ENCODE peak calls at places on chromosomes 11 and 22, in five cellular contexts. G is kidney epithelial cell, Q is fibroblast of lung, J is brain microvascular endothelial cell, T is BJ. M is an unnamed sample.
A peak's percentile ranks its signal among the peaks of the same experiment; 100 is the strongest.

GRCh38 chr11:67415501-67416304 is at the start of gene CARNS1:
- DNase-seq in G (no peak), Q (no peak), J (no peak), T (no peak), M (no peak)

GRCh38 chr11:67397986-67398660 is 3.5 kb downstream of the PPP1CA start:
- DNase-seq in G (no peak), Q (no peak), J (no peak), T (no peak), M (no peak)

GRCh38 chr11:102079625-102080024 is 30.6 kb upstream of the YAP1 start:
- DNase-seq in G (no peak), Q (no peak), J (no peak), T (no peak), M (no peak)

GRCh38 chr11:86678823-86679222 is 6.4 kb upstream of the ME3 start:
- DNase-seq in G (peak; percentile 93), Q (no peak), J (peak; percentile 70), T (no peak), M (no peak)

GRCh38 chr11:65506770-65507485 is 8.1 kb downstream of the MALAT1 start:
- DNase-seq in G (no peak), Q (peak; percentile 57), J (peak; percentile 87), T (no peak), M (no peak)

GRCh38 chr11:27514076-27514475 is 7.5 kb upstream of the LIN7C start:
- DNase-seq in G (no peak), Q (no peak), J (no peak), T (no peak), M (no peak)

GRCh38 chr11:45806072-45806933 is 1.4 kb downstream of the SLC35C1 start:
- DNase-seq in G (no peak), Q (no peak), J (no peak), T (no peak), M (no peak)

GRCh38 chr11:125070699-125071254 is 7.7 kb downstream of the SLC37A2 start:
- DNase-seq in G (no peak), Q (peak; percentile 84), J (peak; percentile 19), T (peak; percentile 22), M (no peak)

GRCh38 chr22:28969401-28970168 is 86.2 kb downstream of the ZNRF3 start:
- DNase-seq in G (no peak), Q (no peak), J (no peak), T (no peak), M (no peak)

GRCh38 chr11:82858556-82859091 is 41.6 kb downstream of the PRCP start:
- DNase-seq in G (no peak), Q (peak; percentile 63), J (peak; percentile 54), T (peak; percentile 49), M (no peak)

GRCh38 chr22:32475428-32476010 is 908 bp downstream of the FBXO7 start:
- DNase-seq in G (no peak), Q (peak; percentile 65), J (no peak), T (no peak), M (no peak)

GRCh38 chr11:10743354-10744035 is 7.6 kb upstream of the CTR9 start:
- DNase-seq in G (no peak), Q (no peak), J (no peak), T (no peak), M (no peak)

GRCh38 chr11:104487035-104487775 is 323.3 kb upstream of the PDGFD start:
- DNase-seq in G (no peak), Q (peak; percentile 45), J (peak; percentile 40), T (no peak), M (no peak)

GRCh38 chr11:98711011-98711410 is 309.7 kb upstream of the CNTN5 start:
- DNase-seq in G (no peak), Q (no peak), J (no peak), T (no peak), M (no peak)

GRCh38 chr11:131916633-131917032 is 546.2 kb downstream of the NTM start:
- DNase-seq in G (no peak), Q (peak; percentile 62), J (no peak), T (no peak), M (no peak)

GRCh38 chr11:703515-703914 is 2.5 kb upstream of the EPS8L2 start:
- DNase-seq in G (no peak), Q (no peak), J (no peak), T (no peak), M (no peak)

GRCh38 chr22:47189056-47189916 is 426.8 kb downstream of the TBC1D22A start:
- DNase-seq in G (no peak), Q (no peak), J (no peak), T (no peak), M (no peak)

GRCh38 chr11:9219572-9219971 is 45.6 kb downstream of the DENND5A start:
- DNase-seq in G (no peak), Q (peak; percentile 67), J (peak; percentile 32), T (peak; percentile 37), M (no peak)

GRCh38 chr11:11415786-11416390 is 62.8 kb upstream of the CSNK2A3 start:
- DNase-seq in G (no peak), Q (no peak), J (peak; percentile 30), T (no peak), M (no peak)

GRCh38 chr11:106137758-106138157 is 60.3 kb downstream of the AASDHPPT start:
- DNase-seq in G (no peak), Q (no peak), J (no peak), T (no peak), M (no peak)

GRCh38 chr22:25404556-25404922 is 159.9 kb upstream of the GRK3 start:
- DNase-seq in G (no peak), Q (no peak), J (no peak), T (no peak), M (no peak)

GRCh38 chr22:20184501-20185145 is 33.8 kb upstream of the CCDC188 start:
- DNase-seq in G (no peak), Q (no peak), J (no peak), T (no peak), M (no peak)

GRCh38 chr11:32586576-32587190 is 3.1 kb downstream of the EIF3M start:
- DNase-seq in G (no peak), Q (peak; percentile 20), J (peak; percentile 29), T (no peak), M (no peak)
- TF ChIP-seq CTCF in G (peak; percentile 35), Q (peak; percentile 29), J (peak; percentile 61), T (peak; percentile 28), M (no peak)

GRCh38 chr22:37127350-37127878 is 17.9 kb upstream of the TMPRSS6 start:
- DNase-seq in G (no peak), Q (no peak), J (no peak), T (no peak), M (no peak)

GRCh38 chr22:37130031-37130430 is 19.7 kb downstream of the IL2RB start:
- DNase-seq in G (no peak), Q (no peak), J (no peak), T (no peak), M (no peak)

GRCh38 chr22:37128555-37129281 is 19.2 kb upstream of the TMPRSS6 start:
- DNase-seq in G (no peak), Q (no peak), J (no peak), T (no peak), M (no peak)

GRCh38 chr22:37126383-37126782 is 16.9 kb upstream of the TMPRSS6 start:
- DNase-seq in G (no peak), Q (no peak), J (no peak), T (no peak), M (no peak)

DNA sequence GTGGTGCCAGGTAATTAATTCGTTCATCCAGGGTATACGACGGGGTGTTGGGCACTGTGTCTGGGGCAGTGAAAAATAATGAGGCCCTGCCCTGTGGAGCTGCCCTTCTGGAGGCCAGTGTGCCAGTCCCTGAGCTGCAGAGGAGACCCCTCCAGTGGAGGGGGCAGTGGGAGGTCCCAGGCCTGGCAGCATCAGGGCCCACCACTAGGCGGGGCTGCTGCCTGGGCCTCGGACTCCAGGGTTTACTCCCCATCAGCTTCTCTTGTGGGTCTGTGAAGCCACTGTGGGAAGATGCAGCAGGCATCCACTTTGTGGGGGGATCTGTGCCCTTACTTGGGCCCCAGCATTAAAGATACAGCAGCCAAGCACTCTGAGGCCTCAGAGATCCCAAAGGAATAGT is 17.4 kb upstream of the TMPRSS6 start:
- DNase-seq in G (no peak), Q (no peak), J (no peak), T (no peak), M (no peak)
- TF ChIP-seq CTCF in G (peak; percentile 34), Q (no peak), J (peak; percentile 45), T (peak; percentile 35), M (no peak)

GRCh38 chr11:15275141-15275540 is 160.4 kb downstream of the INSC start:
- DNase-seq in G (no peak), Q (no peak), J (no peak), T (no peak), M (no peak)
- TF ChIP-seq CTCF in G (no peak), Q (no peak), J (no peak), T (no peak), M (no peak)

GRCh38 chr22:22955276-22955798 is 67.7 kb downstream of the IGLL5 start:
- DNase-seq in G (no peak), Q (no peak), J (no peak), T (no peak), M (no peak)
- TF ChIP-seq CTCF in G (no peak), Q (no peak), J (no peak), T (no peak), M (no peak)

GRCh38 chr22:24125942-24126341 is 55.3 kb upstream of the SUSD2 start:
- DNase-seq in G (no peak), Q (no peak), J (no peak), T (no peak), M (no peak)
- TF ChIP-seq CTCF in G (no peak), Q (no peak), J (no peak), T (no peak), M (no peak)

GRCh38 chr11:19342036-19342435 is 101.3 kb upstream of the E2F8 start:
- DNase-seq in G (no peak), Q (no peak), J (no peak), T (no peak), M (no peak)
- TF ChIP-seq CTCF in G (no peak), Q (no peak), J (no peak), T (no peak), M (no peak)